ENCODE peak calls at places on chromosomes 5 and 9, in six cellular contexts. C is AG04449, U is IMR-90, M is fibroblast of mammary gland, H is GM06990, E is MM.1S. Z is an unnamed sample.

GRCh38 chr5:153513171-153513570 is 22.7 kb downstream of the GRIA1 start:
- DNase-seq in C (peak; percentile 42), U (peak; percentile 63), M (peak; percentile 62), H (no peak), E (no peak), Z (no peak)

GRCh38 chr9:117704024-117704575 is at the start of gene TLR4:
- DNase-seq in C (no peak), U (no peak), M (peak; percentile 85), H (peak; percentile 62), E (peak; percentile 92), Z (no peak)

GRCh38 chr9:7056237-7056636 is 298.5 kb downstream of the KDM4C start:
- DNase-seq in C (no peak), U (no peak), M (no peak), H (no peak), E (no peak), Z (no peak)

GRCh38 chr9:129610473-129611301 is 10.2 kb downstream of the C9orf50 start:
- DNase-seq in C (no peak), U (peak; percentile 58), M (no peak), H (peak; percentile 76), E (peak; percentile 72), Z (no peak)

GRCh38 chr9:73050887-73051550 is 98.2 kb upstream of the ALDH1A1 start:
- DNase-seq in C (no peak), U (no peak), M (no peak), H (no peak), E (no peak), Z (no peak)

GRCh38 chr5:177005619-177006264 is 837 bp downstream of the UIMC1 start:
- DNase-seq in C (no peak), U (peak; percentile 62), M (peak; percentile 72), H (peak; percentile 79), E (peak; percentile 76), Z (no peak)

GRCh38 chr5:79107020-79107796 is 4.4 kb upstream of the BHMT start:
- DNase-seq in C (no peak), U (peak; percentile 5), M (peak; percentile 32), H (no peak), E (no peak), Z (peak; percentile 11)

GRCh38 chr9:37574241-37574721 is 1.9 kb downstream of the FBXO10 start:
- DNase-seq in C (no peak), U (peak; percentile 62), M (peak; percentile 57), H (no peak), E (no peak), Z (peak; percentile 69)

GRCh38 chr9:123955637-123956036 is 25.7 kb upstream of the DENND1A start:
- DNase-seq in C (no peak), U (no peak), M (no peak), H (no peak), E (no peak), Z (no peak)
- TF ChIP-seq CTCF in C (no peak), U (no peak), M (no peak), H (peak; percentile 28), E (no peak), Z (no peak)

GRCh38 chr9:109013678-109014145 is 413 bp upstream of the CTNNAL1 start:
- DNase-seq in C (no peak), U (no peak), M (peak; percentile 72), H (no peak), E (no peak), Z (peak; percentile 45)
- H3K4me3 ChIP-seq in C (peak overlapping the region; percentile 59), U (peak overlapping the region; percentile 56), M (peak overlapping the region; percentile 59), H (peak overlapping the region; percentile 44), E (peak overlapping the region; percentile 40), Z (peak overlapping the region; percentile 81)

GRCh38 chr9:123081824-123082223 is 48.4 kb downstream of the GPR21 start:
- DNase-seq in C (no peak), U (peak; percentile 55), M (peak; percentile 57), H (no peak), E (peak; percentile 66), Z (no peak)
- TF ChIP-seq CTCF in C (peak; percentile 51), U (peak; percentile 73), M (peak; percentile 69), H (peak; percentile 58), E (peak; percentile 69), Z (peak; percentile 63)

DNA sequence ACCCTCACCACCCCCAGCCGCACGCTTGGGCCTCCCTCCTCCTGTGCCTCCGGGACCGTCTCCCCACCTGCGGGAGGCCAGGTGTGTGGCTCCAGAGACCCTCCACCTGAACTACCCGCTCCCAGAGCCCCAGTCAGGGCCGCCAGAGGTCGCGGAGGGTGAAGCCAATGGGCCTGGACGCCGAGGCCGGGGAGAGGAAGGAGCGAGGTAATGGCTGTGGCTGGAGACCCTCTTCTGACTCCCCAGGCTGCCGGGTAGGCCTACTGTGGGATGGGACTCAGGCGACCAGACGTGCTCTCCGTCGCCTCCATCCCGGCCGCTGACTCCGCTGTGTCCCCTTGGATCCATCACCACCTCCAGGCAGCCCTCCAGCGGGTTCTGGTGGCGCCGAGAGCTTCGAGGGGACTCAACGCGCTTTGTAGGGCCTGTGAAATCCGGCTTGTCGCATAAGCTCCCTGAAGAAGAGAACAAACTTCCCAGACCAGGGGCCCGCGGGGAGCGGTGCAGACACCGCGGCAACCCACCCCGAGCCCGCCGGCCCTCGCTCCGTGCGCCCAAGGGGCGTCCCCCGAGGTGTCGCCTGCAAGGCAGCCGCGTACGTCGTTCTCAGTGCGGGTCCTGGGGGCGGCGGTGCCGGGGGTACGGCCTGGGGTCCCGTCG is 12.6 kb downstream of the IRX2 start:
- DNase-seq in C (no peak), U (no peak), M (no peak), H (no peak), E (no peak), Z (no peak)
- H3K4me3 ChIP-seq in C (peak overlapping the region; percentile 61), U (no peak overlapping the region), M (peak overlapping the region; percentile 43), H (no peak overlapping the region), E (no peak overlapping the region), Z (peak overlapping the region; percentile 38)

DNA sequence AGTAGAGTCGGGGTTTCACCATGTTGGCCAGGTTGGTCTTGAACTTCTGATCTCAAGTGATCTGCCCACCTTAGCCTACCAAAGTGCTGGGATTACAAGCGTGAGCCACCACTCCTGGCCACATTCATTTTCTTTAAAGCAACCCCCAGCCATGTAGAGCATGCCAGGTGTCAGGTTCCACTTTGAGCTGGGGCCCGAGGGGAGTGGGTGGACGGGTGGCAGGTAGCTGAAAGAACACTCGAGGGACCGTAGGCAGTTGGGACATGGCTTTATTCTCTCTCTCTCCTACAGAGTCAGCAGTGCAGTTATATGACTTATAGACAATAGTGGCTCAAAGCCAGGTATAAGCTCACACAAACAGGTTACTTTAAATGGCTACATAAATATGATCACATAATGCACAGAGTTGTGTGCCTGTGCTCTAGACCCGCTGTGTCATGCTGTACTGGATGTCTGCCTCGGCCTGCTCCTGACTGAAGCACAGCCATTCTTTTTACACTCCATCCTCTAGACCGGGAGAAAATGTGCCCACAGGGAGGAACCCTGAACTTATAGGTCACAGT is 60.5 kb upstream of the FAM120A start:
- DNase-seq in C (no peak), U (no peak), M (no peak), H (no peak), E (no peak), Z (no peak)
- TF ChIP-seq CTCF in C (no peak), U (no peak), M (no peak), H (no peak), E (no peak), Z (no peak)

DNA sequence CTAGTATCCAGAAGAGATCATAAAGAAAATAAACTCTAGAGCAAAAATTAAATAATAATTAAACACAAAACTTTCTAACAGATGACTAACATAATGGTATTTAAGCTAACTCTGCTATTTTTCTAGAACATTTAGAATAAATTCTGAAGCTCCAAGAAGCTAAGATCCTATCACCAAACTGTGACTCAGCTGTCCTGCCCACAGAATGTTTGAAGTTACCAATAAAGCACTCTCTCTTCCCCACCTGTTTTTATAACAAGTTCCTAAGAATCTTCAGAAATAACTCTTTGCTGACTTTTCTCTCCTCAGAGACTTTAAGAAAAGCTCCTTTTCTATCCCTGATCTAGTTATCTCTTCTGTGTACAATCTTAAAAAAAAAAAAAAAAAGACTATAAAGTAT is 6.0 kb upstream of the EFNA5 start:
- DNase-seq in C (no peak), U (peak; percentile 17), M (no peak), H (no peak), E (no peak), Z (no peak)
- H3K4me3 ChIP-seq in C (no peak overlapping the region), U (no peak overlapping the region), M (no peak overlapping the region), H (no peak overlapping the region), E (no peak overlapping the region), Z (no peak overlapping the region)

DNA sequence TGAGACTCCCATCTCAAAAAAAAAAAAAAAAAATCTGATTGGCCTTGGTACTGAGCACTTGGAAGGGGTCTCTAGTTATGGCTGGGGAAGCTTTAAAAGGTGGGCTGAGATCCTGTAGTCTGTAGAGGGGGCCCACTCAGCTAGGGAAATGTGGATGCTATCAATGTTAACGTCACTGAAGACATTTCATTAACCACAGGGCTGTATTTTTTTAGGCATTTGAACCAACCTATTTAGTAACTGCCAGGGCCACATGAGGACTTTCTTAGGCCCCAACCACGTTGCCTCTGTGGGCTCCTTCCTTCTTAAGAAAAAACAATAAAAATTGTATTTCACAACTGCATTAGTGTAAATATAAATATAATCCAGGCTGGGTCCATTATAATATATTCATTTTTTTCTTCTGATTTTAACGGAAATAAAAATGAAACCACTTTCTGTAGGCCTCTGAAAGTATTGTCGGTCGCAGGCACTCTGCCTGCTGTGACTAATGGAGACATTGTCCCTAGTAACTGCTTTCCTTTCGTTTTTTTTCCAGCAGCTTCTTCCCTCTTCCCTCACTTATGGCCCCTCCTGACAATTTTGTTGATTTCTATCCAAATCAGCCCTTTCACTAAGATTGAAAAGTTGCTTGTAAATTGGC is 71.6 kb downstream of the GCNT1 start:
- DNase-seq in C (no peak), U (peak; percentile 16), M (peak; percentile 40), H (peak; percentile 17), E (peak; percentile 23), Z (no peak)
- TF ChIP-seq CTCF in C (no peak), U (no peak), M (no peak), H (no peak), E (no peak), Z (no peak)

DNA sequence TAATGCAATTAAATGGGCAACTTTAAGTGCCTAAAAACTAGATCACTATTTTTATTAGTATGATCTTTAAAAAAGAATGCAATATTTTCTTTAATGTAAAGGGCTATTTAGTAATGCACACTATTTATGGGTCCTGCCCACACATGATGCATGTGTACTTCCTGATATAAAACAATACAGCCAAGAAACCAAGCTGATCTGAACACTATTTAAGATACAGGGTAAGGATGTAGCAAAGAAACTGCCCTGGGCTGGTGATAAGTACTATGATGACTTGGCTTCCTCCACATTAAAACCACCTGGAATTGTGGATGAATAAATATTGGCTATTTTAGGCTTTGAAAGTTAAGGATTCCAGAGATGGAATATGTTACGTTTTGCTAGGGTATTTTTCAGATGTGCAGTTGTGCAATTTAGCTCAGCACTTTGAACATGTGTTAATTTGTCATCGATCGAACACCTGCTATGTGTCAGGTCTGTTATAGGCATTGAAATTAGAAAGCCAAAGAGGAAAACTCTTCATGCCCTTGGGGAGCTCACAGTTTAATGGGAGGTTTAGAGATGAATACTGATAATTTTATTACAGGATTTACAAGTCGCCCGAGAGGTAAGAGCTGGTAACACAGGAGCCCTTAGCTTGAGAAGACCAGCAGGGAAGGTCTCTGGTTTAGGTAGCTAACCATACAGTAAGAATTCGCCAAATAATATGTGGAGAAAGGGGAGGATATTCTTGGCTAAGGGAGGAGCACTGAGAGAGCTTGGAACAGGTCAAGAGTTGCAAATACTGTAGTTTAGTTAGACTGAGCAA is 276.6 kb downstream of the PLK2 start:
- DNase-seq in C (no peak), U (no peak), M (no peak), H (no peak), E (no peak), Z (no peak)
- H3K4me3 ChIP-seq in C (no peak overlapping the region), U (no peak overlapping the region), M (no peak overlapping the region), H (no peak overlapping the region), E (no peak overlapping the region), Z (no peak overlapping the region)

Z was measured in AG09309.